ENCODE peak calls at places on chromosome 21, in seven cellular contexts. P is activated CD8-positive, alpha-beta memory T cell treated with anti-CD3 and anti-CD28 coated beads for 48 hours; H is pulmonary artery endothelial cell; D is upper lobe of right lung; F is stimulated activated CD4-positive, alpha-beta T cell treated with anti-CD3 and anti-CD28 coated beads, TNF-alpha, amount 100 ng/mL, for 48 hours; X is substantia nigra; R is NCI-H1105 treated with DMSO at 0.1 percent for 48 hours. M is an unnamed sample.

GRCh38 chr21:35476616-35477395 is 427.7 kb upstream of the RUNX1 start:
- DNase-seq in P (no peak), H (no peak), D (no peak), F (no peak), X (no peak), R (no peak), M (no peak)

GRCh38 chr21:41964171-41964570 is 10.4 kb upstream of the C2CD2 start:
- DNase-seq in P (no peak), H (no peak), D (no peak), F (no peak), X (no peak), R (no peak), M (no peak)

GRCh38 chr21:42350271-42350885 is 416 bp downstream of the TFF2 start:
- DNase-seq in P (no peak), H (no peak), D (peak), F (no peak), X (no peak), R (no peak), M (no peak)

GRCh38 chr21:37557261-37557950 is 190.8 kb downstream of the DYRK1A start:
- DNase-seq in P (no peak), H (no peak), D (no peak), F (no peak), X (no peak), R (no peak), M (no peak)

GRCh38 chr21:25383545-25383944 is 223.7 kb downstream of the MRPL39 start:
- DNase-seq in P (no peak), H (no peak), D (no peak), F (no peak), X (no peak), R (no peak), M (no peak)

GRCh38 chr21:34187935-34188334 is 114.6 kb downstream of the MRPS6 start:
- DNase-seq in P (no peak), H (no peak), D (no peak), F (no peak), X (no peak), R (no peak), M (no peak)

GRCh38 chr21:39134288-39134810 is 48.9 kb downstream of the PSMG1 start:
- DNase-seq in P (no peak), H (no peak), D (no peak), F (no peak), X (no peak), R (no peak), M (no peak)

GRCh38 chr21:35753308-35753707 is 307.0 kb downstream of the SETD4 start:
- DNase-seq in P (no peak), H (no peak), D (no peak), F (no peak), X (no peak), R (no peak), M (no peak)

GRCh38 chr21:45945868-45946210 is 35.7 kb upstream of the COL6A1 start:
- DNase-seq in P (no peak), H (no peak), D (no peak), F (no peak), X (no peak), R (no peak), M (no peak)

GRCh38 chr21:35048183-35048601 is 910 bp downstream of the RUNX1 start:
- DNase-seq in P (no peak), H (no peak), D (peak), F (no peak), X (no peak), R (no peak), M (no peak)

GRCh38 chr21:42234464-42235241 is 15.7 kb downstream of the ABCG1 start:
- DNase-seq in P (peak), H (no peak), D (peak), F (peak), X (no peak), R (peak), M (peak)

GRCh38 chr21:46082638-46083270 is 15.2 kb upstream of the COL6A2 start:
- DNase-seq in P (no peak), H (no peak), D (peak), F (no peak), X (no peak), R (no peak), M (no peak)

GRCh38 chr21:14040386-14040785 is 170.4 kb downstream of the LIPI start:
- DNase-seq in P (no peak), H (no peak), D (no peak), F (no peak), X (no peak), R (no peak), M (no peak)

GRCh38 chr21:28325618-28326017 is 667.1 kb downstream of the LTN1 start:
- DNase-seq in P (no peak), H (no peak), D (no peak), F (no peak), X (no peak), R (no peak), M (no peak)

GRCh38 chr21:26489781-26490180 is 83.3 kb downstream of the CYYR1 start:
- DNase-seq in P (no peak), H (no peak), D (no peak), F (no peak), X (no peak), R (no peak), M (no peak)

GRCh38 chr21:33025106-33025470 is 647 bp upstream of the OLIG2 start:
- DNase-seq in P (no peak), H (no peak), D (no peak), F (no peak), X (peak), R (peak), M (no peak)

GRCh38 chr21:45636921-45637646 is 6.4 kb upstream of the PCBP3 start:
- DNase-seq in P (no peak), H (no peak), D (no peak), F (no peak), X (no peak), R (no peak), M (no peak)

GRCh38 chr21:39385299-39386145 is 36.6 kb upstream of the HMGN1 start:
- DNase-seq in P (peak), H (peak), D (peak), F (peak), X (peak), R (peak), M (peak)

GRCh38 chr21:42626171-42626570 is 27.2 kb upstream of the PDE9A start:
- DNase-seq in P (no peak), H (no peak), D (peak), F (no peak), X (no peak), R (no peak), M (no peak)

GRCh38 chr21:32844653-32845443 is 73.3 kb upstream of the PAXBP1 start:
- DNase-seq in P (no peak), H (no peak), D (no peak), F (no peak), X (no peak), R (no peak), M (no peak)

GRCh38 chr21:37198989-37199924 is 67.9 kb downstream of the VPS26C start:
- DNase-seq in P (no peak), H (no peak), D (no peak), F (no peak), X (no peak), R (no peak), M (no peak)